ENCODE peak calls at places on chromosome 20, in four cellular contexts. V, K, O and N are unnamed samples.

GRCh38 chr20:49279677-49280462 is 2.0 kb upstream of the ZNFX1 start:
- DNase-seq in O (no peak), V (peak), K (no peak), N (no peak)

GRCh38 chr20:41622584-41622983 is 4.4 kb upstream of the CHD6 start:
- DNase-seq in V (no peak), O (no peak), K (no peak), N (no peak)

GRCh38 chr20:15310361-15310760 is 972.9 kb upstream of the FLRT3 start:
- DNase-seq in O (no peak), K (no peak), V (no peak), N (no peak)

GRCh38 chr20:15494841-15495240 is 1078.4 kb downstream of the KIF16B start:
- DNase-seq in O (no peak), K (no peak), V (no peak), N (no peak)

GRCh38 chr20:44034965-44035635 is 120.4 kb downstream of the TOX2 start:
- DNase-seq in V (no peak), K (no peak), O (peak), N (no peak)

GRCh38 chr20:49381558-49382493 is 100.6 kb downstream of the KCNB1 start:
- DNase-seq in K (peak), V (no peak), O (no peak), N (no peak)

GRCh38 chr20:46220808-46221207 is 87.5 kb downstream of the CDH22 start:
- DNase-seq in O (no peak), K (no peak), V (peak), N (peak)

GRCh38 chr20:20230741-20231140 is 137.2 kb upstream of the INSM1 start:
- DNase-seq in O (no peak), V (no peak), K (no peak), N (no peak)

GRCh38 chr20:57108742-57109141 is 157.7 kb downstream of the BMP7 start:
- DNase-seq in O (peak), K (no peak), V (peak), N (no peak)

GRCh38 chr20:13874269-13875158 is 89.7 kb downstream of the NDUFAF5 start:
- DNase-seq in K (no peak), O (no peak), V (peak), N (no peak)

GRCh38 chr20:667351-668034 is 8.1 kb downstream of the SCRT2 start:
- DNase-seq in V (peak), O (peak), K (peak), N (peak)

GRCh38 chr20:3673551-3674070 is 8.2 kb downstream of the ADAM33 start:
- DNase-seq in K (no peak), V (no peak), O (no peak), N (no peak)

GRCh38 chr20:50628326-50628725 is 63.0 kb downstream of the RIPOR3 start:
- DNase-seq in K (no peak), O (no peak), V (no peak), N (no peak)

GRCh38 chr20:42181064-42181463 is 562.9 kb upstream of the CHD6 start:
- DNase-seq in V (peak), K (no peak), O (no peak), N (no peak)

GRCh38 chr20:25136643-25137559 is 55.0 kb upstream of the VSX1 start:
- DNase-seq in K (peak), O (no peak), V (peak), N (no peak)

GRCh38 chr20:61514805-61515505 is 262.9 kb downstream of the CDH4 start:
- DNase-seq in K (no peak), O (no peak), V (no peak), N (no peak)

GRCh38 chr20:35854697-35855434 is 83.1 kb downstream of the PHF20 start:
- DNase-seq in V (no peak), K (peak), O (no peak), N (no peak)

GRCh38 chr20:21395666-21396044 is 1.7 kb downstream of the NKX2-4 start:
- DNase-seq in V (peak), O (no peak), K (no peak), N (peak)

DNA sequence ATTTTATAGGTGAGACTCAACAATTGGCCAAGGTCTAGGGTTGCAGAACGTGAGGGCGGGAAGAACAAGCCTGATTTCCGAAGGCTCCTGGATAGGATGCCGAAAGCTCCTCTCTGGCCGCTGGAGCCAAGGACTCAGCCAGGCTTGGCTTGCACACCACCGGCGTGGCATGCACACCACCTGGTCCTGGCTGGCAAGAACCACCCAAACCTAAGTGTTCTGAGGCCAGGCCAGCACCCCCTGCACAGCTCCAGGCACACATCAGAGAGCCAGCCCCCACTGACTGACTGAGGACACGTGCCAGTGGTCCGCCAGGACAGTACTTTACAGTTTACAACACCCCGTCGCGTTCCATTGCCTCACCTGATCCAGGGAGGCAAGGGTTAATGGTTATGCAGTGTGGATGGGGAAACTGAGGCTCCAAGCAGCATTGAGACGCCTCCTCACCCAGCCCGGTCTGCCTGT is 414 bp downstream of the TGM2 start:
- DNase-seq in K (no peak), V (no peak), O (no peak), N (no peak)
- H2BK120ac ChIP-seq in K (peak), V (no peak), O (no peak), N (no peak)

GRCh38 chr20:58511861-58512260 is 3.3 kb downstream of the APCDD1L start:
- DNase-seq in V (no peak), K (no peak), O (peak), N (peak)

GRCh38 chr20:58508762-58509395 is 6.3 kb downstream of the APCDD1L start:
- DNase-seq in V (no peak), K (no peak), O (no peak), N (no peak)

GRCh38 chr20:58511364-58511763 is 3.8 kb downstream of the APCDD1L start:
- DNase-seq in V (no peak), K (peak), O (no peak), N (no peak)

GRCh38 chr20:58512808-58513552 is 2.2 kb downstream of the APCDD1L start:
- DNase-seq in K (no peak), O (peak), V (peak), N (peak)

DNA sequence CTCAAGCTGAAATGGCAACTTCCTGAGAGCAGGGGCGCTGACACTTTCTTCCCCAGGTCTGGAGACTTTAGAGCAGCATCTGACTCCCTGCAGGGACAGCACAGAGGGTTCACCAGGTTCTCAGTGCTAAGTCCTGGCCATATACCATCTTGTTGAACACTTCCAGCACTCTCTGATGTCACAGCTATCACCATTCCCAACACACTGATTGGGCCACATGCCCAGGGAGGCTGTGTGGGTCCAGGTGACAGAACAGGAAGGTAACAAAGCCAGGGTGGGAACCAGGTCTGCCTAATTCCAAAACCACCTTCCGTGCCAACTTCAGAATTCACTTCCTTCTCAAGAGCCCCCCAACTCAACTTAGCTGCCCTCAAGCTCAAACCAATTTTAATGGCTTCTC is 4.3 kb downstream of the APCDD1L start:
- DNase-seq in O (no peak), V (no peak), K (no peak), N (peak)
- H4K5ac ChIP-seq in O (no peak), V (no peak), K (no peak), N (no peak)

GRCh38 chr20:52622086-52622485 is 350.1 kb upstream of the TSHZ2 start:
- DNase-seq in K (no peak), V (peak), O (no peak), N (no peak)

GRCh38 chr20:52624270-52624669 is 347.9 kb upstream of the TSHZ2 start:
- DNase-seq in V (no peak), O (no peak), K (no peak), N (no peak)

GRCh38 chr20:52619671-52620070 is 352.5 kb upstream of the TSHZ2 start:
- DNase-seq in K (no peak), O (no peak), V (no peak), N (no peak)

GRCh38 chr20:52619101-52619500 is 353.1 kb upstream of the TSHZ2 start:
- DNase-seq in K (no peak), O (no peak), V (no peak), N (no peak)

DNA sequence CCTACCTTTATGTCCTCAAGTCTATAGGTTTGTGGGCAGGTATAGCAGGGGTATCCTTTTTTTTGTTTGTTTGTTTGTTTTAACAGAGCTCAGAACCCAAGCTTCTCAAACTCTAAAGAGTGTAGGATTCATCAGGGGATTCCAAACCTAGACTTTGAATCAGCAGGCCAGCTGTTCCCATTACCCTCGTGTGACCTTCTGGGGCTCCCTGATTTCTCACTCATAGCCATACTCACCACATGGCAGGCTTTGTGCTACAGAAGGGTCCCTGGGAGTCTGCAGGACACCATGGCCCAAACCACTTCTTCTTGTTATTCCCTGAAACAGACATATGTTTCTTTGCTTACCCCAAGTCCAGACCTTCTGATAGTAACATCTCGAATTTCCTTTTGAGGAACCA is 350.8 kb upstream of the TSHZ2 start:
- DNase-seq in K (no peak), O (no peak), V (no peak), N (no peak)
- H2BK120ac ChIP-seq in K (no peak), O (no peak), V (no peak), N (no peak)

DNA sequence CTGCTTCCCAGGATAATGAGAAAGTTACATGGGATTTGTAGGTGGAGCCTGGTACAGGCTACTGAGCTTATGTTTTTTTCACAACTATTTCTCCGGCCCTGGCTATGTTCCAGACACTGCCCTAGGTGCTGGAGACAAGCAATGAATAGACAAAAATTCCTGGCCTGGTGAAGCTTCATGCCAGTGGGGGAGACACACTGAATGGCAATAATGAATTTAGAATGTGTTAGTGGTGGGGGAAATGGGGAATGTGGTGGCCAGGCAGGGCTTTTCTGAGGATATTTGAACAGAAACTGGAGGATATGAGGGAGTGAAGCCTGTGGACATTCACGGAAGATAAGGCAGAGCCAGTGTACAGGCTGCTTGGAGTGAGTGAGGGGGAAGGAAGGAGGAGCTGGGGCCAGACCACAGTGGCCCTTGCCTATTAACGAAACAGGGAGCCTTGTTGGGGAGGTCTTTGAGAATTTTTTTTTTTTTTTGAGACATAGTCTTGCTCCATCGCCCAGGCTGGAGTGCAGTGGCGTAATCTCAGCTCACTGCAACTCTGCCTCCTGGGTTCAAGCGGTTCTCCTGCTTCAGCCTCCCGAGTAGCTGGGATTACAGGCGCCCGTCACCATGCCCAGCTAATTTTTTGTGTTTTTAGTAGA is 6.6 kb downstream of the FOXS1 start:
- DNase-seq in V (no peak), O (no peak), K (no peak), N (no peak)
- H4K5ac ChIP-seq in V (no peak), O (no peak), K (no peak), N (no peak)

DNA sequence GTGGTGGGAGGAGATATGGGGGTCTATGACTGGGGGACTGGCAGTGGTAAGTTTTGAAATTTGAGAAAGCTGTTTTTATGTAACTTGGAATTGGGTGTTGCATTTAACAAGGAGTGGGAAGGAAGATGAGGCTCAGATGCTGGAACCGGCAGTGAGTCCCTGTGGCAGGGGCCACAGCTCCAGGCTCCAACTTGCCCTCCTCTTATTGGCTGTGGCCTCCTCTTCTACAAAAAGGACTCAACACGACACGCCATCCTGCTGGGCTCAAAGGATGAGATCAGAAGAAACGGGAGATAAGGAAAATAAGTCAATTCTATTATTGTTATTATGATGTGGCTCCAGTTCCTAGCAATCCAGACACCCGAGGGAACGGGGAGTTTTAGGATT is 5.8 kb upstream of the TGM2 start:
- DNase-seq in K (no peak), V (no peak), O (no peak), N (no peak)
- H2BK120ac ChIP-seq in K (peak), V (no peak), O (no peak), N (no peak)

GRCh38 chr20:10649080-10649816 is 24.6 kb downstream of the JAG1 start:
- DNase-seq in O (no peak), V (peak), K (no peak), N (no peak)
- H4K5ac ChIP-seq in O (no peak), V (no peak), K (no peak), N (no peak)

GRCh38 chr20:23206995-23207394 is 120.9 kb upstream of the CD93 start:
- DNase-seq in V (no peak), O (no peak), K (no peak), N (no peak)
- H2BK120ac ChIP-seq in V (no peak), O (no peak), K (no peak), N (no peak)

GRCh38 chr20:48131581-48131980 is 346.3 kb upstream of the SULF2 start:
- DNase-seq in O (no peak), V (no peak), K (no peak), N (no peak)
- H4K5ac ChIP-seq in O (no peak), V (no peak), K (no peak), N (no peak)

GRCh38 chr20:17560344-17561074 is 9.4 kb upstream of the DSTN start:
- DNase-seq in V (no peak), K (no peak), O (peak), N (no peak)
- H2BK120ac ChIP-seq in V (no peak), K (peak), O (no peak), N (no peak)

GRCh38 chr20:11516448-11516847 is 401.2 kb upstream of the BTBD3 start:
- DNase-seq in V (no peak), K (no peak), O (no peak), N (no peak)
- H4K5ac ChIP-seq in V (no peak), K (no peak), O (no peak), N (no peak)